ENCODE peak calls at places on chromosomes 3 and 15, in four cellular contexts. C, I, V and D are unnamed samples.

GRCh38 chr15:70605606-70606410 is 157.6 kb downstream of the UACA start:
- DNase-seq in V (peak), I (peak), C (peak), D (no peak)

GRCh38 chr3:196967412-196968232 is 1.0 kb downstream of the PIGZ start:
- DNase-seq in V (no peak), I (no peak), C (no peak), D (no peak)

GRCh38 chr3:102114264-102114979 is 265.1 kb downstream of the NFKBIZ start:
- DNase-seq in C (no peak), I (no peak), V (no peak), D (no peak)

GRCh38 chr3:186079925-186080324 is 29.0 kb downstream of the ETV5 start:
- DNase-seq in C (no peak), V (no peak), I (no peak), D (no peak)

GRCh38 chr15:40984963-40985362 is 31.7 kb downstream of the CHAC1 start:
- DNase-seq in V (peak), C (no peak), I (no peak), D (peak)

GRCh38 chr15:27796405-27797085 is 302.6 kb downstream of the OCA2 start:
- DNase-seq in C (no peak), V (no peak), I (no peak), D (no peak)

GRCh38 chr15:27530994-27531393 is 560.0 kb downstream of the GABRG3 start:
- DNase-seq in I (no peak), C (no peak), V (no peak), D (no peak)

GRCh38 chr15:52256366-52256765 is 39.2 kb downstream of the MYO5C start:
- DNase-seq in I (peak), C (peak), V (peak), D (peak)

GRCh38 chr3:123086110-123086642 is 19.4 kb downstream of the PDIA5 start:
- DNase-seq in V (peak), I (no peak), C (no peak), D (no peak)

GRCh38 chr15:70266412-70267089 is 168.8 kb upstream of the TLE3 start:
- DNase-seq in I (peak), V (no peak), C (peak), D (no peak)

GRCh38 chr15:57183041-57183440 is 193.3 kb upstream of the CGNL1 start:
- DNase-seq in C (no peak), V (peak), I (no peak), D (no peak)

GRCh38 chr15:89775815-89776214 is 317 bp upstream of the MESP2 start:
- DNase-seq in I (no peak), C (no peak), V (no peak), D (no peak)

GRCh38 chr3:10631224-10631623 is 125.8 kb upstream of the ATP2B2 start:
- DNase-seq in C (no peak), V (no peak), I (no peak), D (no peak)

GRCh38 chr3:131535596-131535995 is 32.8 kb upstream of the MRPL3 start:
- DNase-seq in I (no peak), C (no peak), V (peak), D (peak)

GRCh38 chr3:103767635-103768034 is 1332.8 kb downstream of the ZPLD1 start:
- DNase-seq in V (no peak), I (no peak), C (no peak), D (no peak)

GRCh38 chr3:127954642-127955041 is 39.6 kb downstream of the KBTBD12 start:
- DNase-seq in I (no peak), V (no peak), C (no peak), D (no peak)

GRCh38 chr3:111919370-111920065 is 59.3 kb upstream of the ABHD10 start:
- DNase-seq in C (no peak), I (no peak), V (no peak), D (no peak)

GRCh38 chr3:40745381-40746106 is 220.8 kb downstream of the ZNF621 start:
- DNase-seq in I (no peak), C (no peak), V (no peak), D (no peak)

GRCh38 chr3:122942937-122943827 is 84.4 kb downstream of the SEMA5B start:
- DNase-seq in I (peak), V (peak), C (peak), D (peak)

GRCh38 chr3:94522488-94522887 is 459.6 kb downstream of the NSUN3 start:
- DNase-seq in V (no peak), C (no peak), I (no peak), D (no peak)

GRCh38 chr3:43907508-43907858 is 216.7 kb downstream of the ABHD5 start:
- DNase-seq in V (no peak), C (no peak), I (no peak), D (no peak)

GRCh38 chr3:39752751-39753150 is 56.7 kb upstream of the MYRIP start:
- DNase-seq in V (no peak), I (no peak), C (no peak), D (no peak)

GRCh38 chr3:23685484-23686258 is 120.1 kb upstream of the UBE2E1 start:
- DNase-seq in I (peak), C (peak), V (peak), D (peak)

GRCh38 chr15:62625421-62626033 is 417.0 kb upstream of the TPM1 start:
- DNase-seq in I (no peak), C (peak), V (peak), D (no peak)

GRCh38 chr3:6540981-6541380 is 319.9 kb upstream of the GRM7 start:
- DNase-seq in V (no peak), C (no peak), I (no peak), D (no peak)

GRCh38 chr3:194749631-194750271 is 64.1 kb downstream of the FAM43A start:
- DNase-seq in C (no peak), I (no peak), V (no peak), D (no peak)

GRCh38 chr3:179147571-179148445 is at the start of gene PIK3CA:
- DNase-seq in V (peak), C (peak), I (peak), D (peak)

GRCh38 chr3:179146911-179147570 is 1.1 kb upstream of the PIK3CA start:
- DNase-seq in C (no peak), V (peak), I (no peak), D (peak)

GRCh38 chr3:179149239-179149887 is 1.2 kb downstream of the PIK3CA start:
- DNase-seq in I (no peak), C (peak), V (peak), D (no peak)

GRCh38 chr3:179149951-179150350 is 1.8 kb downstream of the PIK3CA start:
- DNase-seq in C (no peak), I (no peak), V (no peak), D (no peak)

GRCh38 chr3:179148446-179149238 is 485 bp downstream of the PIK3CA start:
- DNase-seq in C (peak), V (peak), I (peak), D (peak)
- TF ChIP-seq POLR2A in C (no peak), V (no peak), I (peak), D (peak)

GRCh38 chr3:143442761-143443477 is 323.3 kb downstream of the CHST2 start:
- DNase-seq in C (no peak), V (peak), I (no peak), D (no peak)

GRCh38 chr3:143441772-143442171 is 322.2 kb downstream of the CHST2 start:
- DNase-seq in I (no peak), V (no peak), C (no peak), D (no peak)

GRCh38 chr3:143447491-143447890 is 327.9 kb downstream of the CHST2 start:
- DNase-seq in V (no peak), I (no peak), C (no peak), D (no peak)

GRCh38 chr3:143443851-143444331 is 324.3 kb downstream of the CHST2 start:
- DNase-seq in C (no peak), V (peak), I (no peak), D (peak)

GRCh38 chr3:143445118-143445517 is 325.5 kb downstream of the CHST2 start:
- DNase-seq in C (no peak), V (peak), I (no peak), D (no peak)
- TF ChIP-seq POLR2A in C (no peak), V (no peak), I (no peak), D (no peak)

GRCh38 chr3:4977889-4978258 is 1.4 kb upstream of the BHLHE40 start:
- DNase-seq in V (no peak), C (no peak), I (no peak), D (no peak)

GRCh38 chr3:4978966-4979400 is 254 bp upstream of the BHLHE40 start:
- DNase-seq in I (peak), C (peak), V (peak), D (peak)

GRCh38 chr3:4977001-4977888 is 2.0 kb upstream of the BHLHE40 start:
- DNase-seq in I (peak), C (peak), V (peak), D (no peak)

GRCh38 chr3:4979401-4980228 is at the start of gene BHLHE40:
- DNase-seq in I (no peak), C (no peak), V (no peak), D (no peak)

GRCh38 chr3:4978259-4978965 is 825 bp upstream of the BHLHE40 start:
- DNase-seq in C (peak), V (peak), I (peak), D (peak)
- TF ChIP-seq POLR2A in C (peak), V (peak), I (peak), D (peak)

GRCh38 chr15:88628018-88628673 is 7.0 kb downstream of the AEN start:
- DNase-seq in I (no peak), C (no peak), V (no peak), D (no peak)
- TF ChIP-seq POLR2A in I (no peak), C (no peak), V (no peak), D (no peak)

GRCh38 chr15:31364301-31365031 is 37.8 kb downstream of the KLF13 start:
- DNase-seq in V (no peak), I (peak), C (no peak), D (no peak)

GRCh38 chr15:31366169-31366734 is 39.6 kb downstream of the KLF13 start:
- DNase-seq in C (peak), V (no peak), I (peak), D (no peak)

GRCh38 chr15:31365032-31365654 is 38.5 kb downstream of the KLF13 start:
- DNase-seq in V (no peak), I (no peak), C (no peak), D (no peak)

GRCh38 chr15:31367021-31367729 is 40.5 kb downstream of the KLF13 start:
- DNase-seq in V (no peak), I (no peak), C (peak), D (no peak)

DNA sequence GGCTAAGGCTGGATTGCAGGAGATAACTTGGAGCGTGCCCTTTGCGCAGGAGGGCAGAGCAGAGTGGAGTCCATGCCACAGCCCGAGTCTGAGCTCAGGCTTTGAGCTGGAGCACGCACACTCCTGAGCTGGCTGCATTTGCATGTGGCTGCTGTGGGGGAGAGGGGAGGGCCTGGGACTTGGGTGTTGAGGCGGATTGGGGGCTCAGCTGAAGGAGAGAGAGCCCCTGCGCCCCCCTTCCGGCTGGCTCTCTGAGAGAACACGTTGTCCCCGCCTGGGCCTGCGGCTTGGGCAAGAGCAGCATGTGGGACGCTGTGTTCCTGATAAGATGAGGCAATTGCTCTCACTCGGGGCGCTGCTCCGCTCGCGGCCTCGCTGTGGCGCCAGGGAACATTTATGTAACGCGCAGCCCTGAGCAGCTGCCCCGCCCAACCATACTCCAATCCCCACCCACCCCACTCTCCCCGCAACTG is 39.1 kb downstream of the KLF13 start:
- DNase-seq in I (peak), V (peak), C (peak), D (no peak)
- TF ChIP-seq POLR2A in I (peak), V (no peak), C (peak), D (no peak)

DNA sequence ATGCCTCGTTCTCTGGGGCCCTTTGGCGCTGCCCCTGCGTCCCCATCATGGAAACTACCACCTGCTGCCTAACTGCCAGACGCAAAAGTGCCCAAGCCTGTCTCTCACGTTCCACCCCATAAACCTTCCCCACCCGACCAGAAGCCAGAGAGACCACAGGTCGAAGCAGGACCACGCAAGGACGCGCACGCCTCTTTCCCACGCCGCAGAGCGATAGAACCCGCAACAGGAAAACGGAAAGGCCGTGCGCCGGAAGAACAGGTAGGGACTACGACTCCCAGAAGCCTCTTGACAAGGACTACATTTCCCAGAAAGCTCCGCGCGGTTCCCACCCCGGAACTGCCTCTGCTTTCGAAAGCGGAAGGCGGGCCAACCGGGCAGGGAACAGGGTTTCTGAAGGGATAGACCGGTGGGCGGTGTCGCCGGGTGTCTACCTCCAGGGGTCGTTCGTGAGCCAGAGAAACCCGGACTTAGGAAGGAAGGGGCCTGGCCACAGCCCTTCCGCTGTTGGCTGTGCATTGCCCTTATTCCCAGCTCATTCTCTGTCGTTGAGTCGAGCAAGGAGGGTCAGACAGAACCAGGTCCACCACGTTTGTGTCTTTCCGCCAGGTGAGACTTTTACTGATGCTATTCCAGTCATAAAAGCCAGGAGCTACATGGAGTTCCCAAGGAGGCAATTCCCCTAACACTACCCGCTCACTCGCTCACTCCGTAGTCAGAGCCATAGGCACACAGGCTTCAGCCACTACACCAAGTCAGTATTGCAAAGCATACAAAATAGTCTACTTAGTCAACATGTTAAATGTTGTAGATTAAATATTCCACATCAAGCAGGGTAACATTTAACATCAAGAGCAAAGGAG is 56.6 kb upstream of the ZBTB38 start:
- DNase-seq in I (peak), V (peak), C (peak), D (peak)
- TF ChIP-seq POLR2A in I (peak), V (peak), C (peak), D (peak)

GRCh38 chr3:9397331-9397910 is at the start of gene SETD5:
- DNase-seq in C (peak), I (peak), V (peak), D (peak)

GRCh38 chr3:9397911-9398714 is 698 bp downstream of the SETD5 start:
- DNase-seq in I (peak), V (peak), C (peak), D (no peak)

GRCh38 chr3:9396301-9396631 is 1.1 kb upstream of the SETD5 start:
- DNase-seq in C (no peak), I (peak), V (peak), D (peak)

GRCh38 chr3:9395570-9396300 is 1.7 kb upstream of the SETD5 start:
- DNase-seq in I (no peak), C (no peak), V (no peak), D (no peak)

DNA sequence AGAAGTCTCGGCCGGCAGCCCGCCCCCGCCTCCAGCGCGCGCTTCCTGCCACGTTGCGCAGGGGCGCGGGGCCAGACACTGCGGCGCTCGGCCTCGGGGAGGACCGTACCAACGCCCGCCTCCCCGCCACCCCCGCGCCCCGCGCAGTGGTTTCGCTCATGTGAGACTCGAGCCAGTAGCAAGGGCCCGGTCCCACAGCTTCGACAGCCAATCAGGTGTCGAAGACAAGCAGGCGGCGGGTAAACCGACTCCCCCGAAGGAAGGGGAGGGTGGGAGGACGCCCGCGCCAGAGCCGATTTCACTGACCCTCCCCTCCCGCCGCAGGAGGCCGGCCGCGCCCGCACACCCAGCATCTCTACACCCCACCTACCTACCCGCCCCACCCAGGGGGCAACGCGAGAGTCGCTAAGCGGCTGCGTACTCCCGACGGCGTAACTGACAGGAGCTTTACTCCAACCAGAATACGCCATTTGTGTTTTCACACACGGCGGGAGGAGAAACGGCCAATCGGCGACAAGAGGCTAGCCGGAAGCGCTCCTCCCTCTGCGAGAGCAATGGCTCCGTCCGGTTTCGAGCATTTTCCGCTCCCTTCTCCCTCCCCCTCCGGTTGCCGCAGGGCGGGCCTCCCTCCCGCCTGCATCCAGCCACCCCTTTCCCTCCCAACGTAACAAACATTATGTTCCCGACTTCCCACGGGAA is 634 bp upstream of the SETD5 start:
- DNase-seq in C (peak), V (peak), I (peak), D (peak)
- TF ChIP-seq POLR2A in C (no peak), V (peak), I (no peak), D (peak)

GRCh38 chr15:101625980-101626379 is 26.2 kb downstream of the TM2D3 start:
- DNase-seq in V (peak), I (no peak), C (no peak), D (no peak)
- TF ChIP-seq POLR2A in V (no peak), I (no peak), C (no peak), D (no peak)